ENCODE peak calls at places on chromosome 7, in four cellular contexts. F is H9, J is H1, K is mesenchymal stem cell. N is an unnamed sample.
A peak's percentile ranks its signal among the peaks of the same experiment; 100 is the strongest.

GRCh38 chr7:66296555-66296954 is 91.4 kb downstream of the TPST1 start:
- DNase-seq in F (no peak), J (no peak), K (no peak), N (no peak)

GRCh38 chr7:32587431-32587948 is 92.2 kb downstream of the AVL9 start:
- DNase-seq in F (no peak), J (no peak), K (peak; percentile 95), N (no peak)

GRCh38 chr7:7567898-7568531 is 1.3 kb downstream of the MIOS start:
- DNase-seq in F (no peak), J (no peak), K (no peak), N (no peak)

GRCh38 chr7:128775744-128776474 is at the start of gene OPN1SW:
- DNase-seq in F (no peak), J (no peak), K (no peak), N (no peak)

GRCh38 chr7:25835191-25835590 is 316.8 kb upstream of the NFE2L3 start:
- DNase-seq in F (no peak), J (no peak), K (peak; percentile 36), N (no peak)

GRCh38 chr7:137399827-137400823 is 56.6 kb upstream of the PTN start:
- DNase-seq in F (no peak), J (no peak), K (peak; percentile 59), N (no peak)

GRCh38 chr7:151013728-151014497 is 10.4 kb downstream of the ATG9B start:
- DNase-seq in F (peak; percentile 97), J (peak; percentile 70), K (no peak), N (peak; percentile 88)

GRCh38 chr7:33155811-33156210 is 26.4 kb downstream of the BBS9 start:
- DNase-seq in F (no peak), J (no peak), K (peak; percentile 81), N (no peak)

GRCh38 chr7:80240265-80241025 is 105.8 kb downstream of the GNAI1 start:
- DNase-seq in F (no peak), J (no peak), K (peak; percentile 71), N (no peak)

GRCh38 chr7:4882169-4882741 is 1.3 kb downstream of the RADIL start:
- DNase-seq in F (peak; percentile 71), J (no peak), K (peak; percentile 63), N (peak; percentile 45)

GRCh38 chr7:98395951-98396350 is 4.9 kb downstream of the BAIAP2L1 start:
- DNase-seq in F (no peak), J (no peak), K (no peak), N (no peak)

GRCh38 chr7:64463636-64464375 is 99.1 kb downstream of the ZNF680 start:
- DNase-seq in F (no peak), J (no peak), K (no peak), N (no peak)

GRCh38 chr7:148701414-148701813 is 2.7 kb downstream of the CUL1 start:
- DNase-seq in F (no peak), J (no peak), K (peak; percentile 55), N (no peak)

GRCh38 chr7:120986665-120987064 is 1.8 kb upstream of the CPED1 start:
- DNase-seq in F (no peak), J (no peak), K (no peak), N (no peak)

GRCh38 chr7:30146127-30146612 is 11.4 kb downstream of the MTURN start:
- DNase-seq in F (no peak), J (no peak), K (peak; percentile 25), N (no peak)

GRCh38 chr7:22333680-22334141 is 23.2 kb downstream of the RAPGEF5 start:
- DNase-seq in F (no peak), J (no peak), K (no peak), N (no peak)

GRCh38 chr7:6576024-6576866 is 1.0 kb upstream of the ZDHHC4 start:
- DNase-seq in F (peak; percentile 69), J (no peak), K (no peak), N (no peak)

GRCh38 chr7:142637240-142637639 is 112.0 kb upstream of the PRSS1 start:
- DNase-seq in F (no peak), J (no peak), K (no peak), N (no peak)

GRCh38 chr7:80134105-80134535 is 511 bp upstream of the GNAI1 start:
- DNase-seq in F (peak; percentile 62), J (no peak), K (no peak), N (no peak)

GRCh38 chr7:153170287-153170686 is 410.7 kb downstream of the ACTR3B start:
- DNase-seq in F (no peak), J (no peak), K (no peak), N (no peak)

GRCh38 chr7:65975814-65976445 is 6.1 kb downstream of the GUSB start:
- DNase-seq in F (peak; percentile 30), J (no peak), K (no peak), N (no peak)

GRCh38 chr7:125358551-125359167 is 429.0 kb upstream of the POT1 start:
- DNase-seq in F (no peak), J (no peak), K (peak; percentile 79), N (no peak)

GRCh38 chr7:40493609-40494041 is 358.8 kb downstream of the SUGCT start:
- DNase-seq in F (no peak), J (no peak), K (no peak), N (no peak)

GRCh38 chr7:137931823-137932222 is 70.1 kb downstream of the CREB3L2 start:
- DNase-seq in F (no peak), J (no peak), K (no peak), N (no peak)

GRCh38 chr7:78139335-78139734 is 340.8 kb downstream of the PHTF2 start:
- DNase-seq in F (no peak), J (no peak), K (peak; percentile 89), N (no peak)

GRCh38 chr7:151076863-151077704 is 3.5 kb downstream of the FASTK start:
- DNase-seq in F (peak; percentile 81), J (no peak), K (peak; percentile 28), N (no peak)

GRCh38 chr7:95476904-95477594 is 8.7 kb upstream of the ASB4 start:
- DNase-seq in F (no peak), J (no peak), K (peak; percentile 76), N (peak; percentile 58)

GRCh38 chr7:122738937-122739336 is 36.2 kb upstream of the RNF148 start:
- DNase-seq in F (no peak), J (no peak), K (no peak), N (no peak)

GRCh38 chr7:131488361-131488760 is 68.1 kb downstream of the PODXL start:
- DNase-seq in F (no peak), J (no peak), K (no peak), N (no peak)

GRCh38 chr7:137962875-137963507 is 38.9 kb downstream of the CREB3L2 start:
- DNase-seq in F (no peak), J (no peak), K (no peak), N (no peak)

GRCh38 chr7:120402368-120402767 is 129.4 kb downstream of the KCND2 start:
- DNase-seq in F (no peak), J (no peak), K (no peak), N (no peak)

DNA sequence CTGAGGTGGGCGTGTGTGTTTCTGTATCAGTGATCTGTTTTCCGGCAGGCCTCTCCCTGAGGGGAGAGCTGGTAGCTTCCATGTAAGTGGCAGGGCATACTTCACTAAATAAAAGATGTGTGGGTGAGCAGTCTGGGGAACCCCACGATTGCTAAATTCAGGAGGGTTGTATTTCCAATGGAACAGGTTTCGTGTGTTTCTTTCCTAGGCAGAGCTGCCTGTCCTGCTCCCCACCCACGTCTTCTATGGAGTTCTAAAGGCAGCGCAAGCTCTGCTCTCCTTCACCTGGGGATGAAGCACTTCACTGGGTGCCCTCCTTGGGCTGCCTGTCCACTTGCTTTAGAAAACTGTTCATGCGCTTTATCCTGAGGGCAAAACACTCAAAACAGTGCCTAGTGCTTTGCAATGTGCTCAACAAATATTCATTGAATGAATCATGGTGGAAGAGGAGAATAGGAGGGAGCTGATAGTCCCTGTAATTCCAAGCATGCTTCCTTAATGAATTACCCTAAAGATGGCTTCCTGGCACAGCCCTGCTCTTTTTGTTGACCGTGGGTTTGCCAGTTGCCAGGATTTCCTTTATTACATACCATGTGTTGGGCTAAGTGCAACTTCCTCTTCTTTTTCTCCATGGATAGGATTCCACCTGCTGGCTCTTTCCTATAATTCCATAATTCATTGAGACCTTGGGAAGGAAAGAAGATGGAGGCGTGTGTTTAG is 50.6 kb upstream of the SRPK2 start:
- DNase-seq in F (no peak), J (no peak), K (peak; percentile 51), N (no peak)
- H4K8ac ChIP-seq in F (no peak overlapping the region), J (no peak overlapping the region), K (no peak overlapping the region), N (no peak overlapping the region)

DNA sequence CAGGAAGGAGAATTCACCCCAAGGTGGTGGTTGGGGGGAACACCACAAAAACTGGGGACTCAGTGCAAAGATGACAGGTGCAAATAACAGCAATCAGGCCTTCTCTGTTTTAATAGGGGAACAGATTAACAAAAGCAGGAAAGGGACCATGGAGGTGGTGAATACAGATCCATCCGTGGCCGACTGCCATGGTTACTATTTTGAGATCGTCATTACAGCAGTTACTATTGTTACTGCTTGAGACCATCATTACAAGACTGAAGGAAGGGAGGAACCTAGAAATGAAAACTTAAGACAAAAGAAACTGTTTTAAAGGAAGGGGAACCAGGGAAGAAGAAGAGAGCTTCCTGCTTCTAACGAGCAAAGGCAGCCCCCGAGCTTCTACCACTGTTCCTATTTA is 216.5 kb downstream of the CHCHD3 start:
- DNase-seq in F (no peak), J (no peak), K (no peak), N (no peak)
- H2BK12ac ChIP-seq in F (no peak overlapping the region), J (no peak overlapping the region), K (no peak overlapping the region), N (no peak overlapping the region)

DNA sequence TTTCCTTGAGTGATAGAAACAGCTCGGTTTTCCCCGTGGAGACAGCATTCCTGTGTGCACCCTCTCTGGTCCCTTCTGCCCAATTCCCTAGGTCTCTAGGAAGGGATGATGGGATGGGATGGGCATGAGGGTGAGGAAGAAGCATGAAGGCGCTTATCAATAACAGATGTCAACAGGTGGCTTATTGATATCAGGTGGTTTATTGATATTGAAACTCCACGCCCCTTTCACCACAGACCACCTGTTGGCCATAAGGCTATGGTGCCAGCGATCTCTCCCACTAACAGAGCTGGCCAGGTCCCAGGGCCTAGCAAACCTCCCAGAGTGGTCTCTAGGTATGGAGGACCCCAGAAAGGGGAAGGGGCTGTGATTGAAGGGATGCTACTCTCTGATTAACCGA is 7.9 kb downstream of the MOSPD3 start:
- DNase-seq in F (no peak), J (no peak), K (no peak), N (no peak)
- H2BK15ac ChIP-seq in F (no peak overlapping the region), J (no peak overlapping the region), K (no peak overlapping the region), N (no peak overlapping the region)

GRCh38 chr7:36119005-36119711 is 33.9 kb upstream of the EEPD1 start:
- DNase-seq in F (no peak), J (no peak), K (peak; percentile 92), N (no peak)

GRCh38 chr7:36118344-36118743 is 34.7 kb upstream of the EEPD1 start:
- DNase-seq in F (no peak), J (no peak), K (no peak), N (no peak)

GRCh38 chr7:36115448-36116321 is 37.4 kb upstream of the EEPD1 start:
- DNase-seq in F (no peak), J (no peak), K (peak; percentile 94), N (no peak)

GRCh38 chr7:36116347-36117200 is 36.5 kb upstream of the EEPD1 start:
- DNase-seq in F (no peak), J (no peak), K (no peak), N (no peak)

DNA sequence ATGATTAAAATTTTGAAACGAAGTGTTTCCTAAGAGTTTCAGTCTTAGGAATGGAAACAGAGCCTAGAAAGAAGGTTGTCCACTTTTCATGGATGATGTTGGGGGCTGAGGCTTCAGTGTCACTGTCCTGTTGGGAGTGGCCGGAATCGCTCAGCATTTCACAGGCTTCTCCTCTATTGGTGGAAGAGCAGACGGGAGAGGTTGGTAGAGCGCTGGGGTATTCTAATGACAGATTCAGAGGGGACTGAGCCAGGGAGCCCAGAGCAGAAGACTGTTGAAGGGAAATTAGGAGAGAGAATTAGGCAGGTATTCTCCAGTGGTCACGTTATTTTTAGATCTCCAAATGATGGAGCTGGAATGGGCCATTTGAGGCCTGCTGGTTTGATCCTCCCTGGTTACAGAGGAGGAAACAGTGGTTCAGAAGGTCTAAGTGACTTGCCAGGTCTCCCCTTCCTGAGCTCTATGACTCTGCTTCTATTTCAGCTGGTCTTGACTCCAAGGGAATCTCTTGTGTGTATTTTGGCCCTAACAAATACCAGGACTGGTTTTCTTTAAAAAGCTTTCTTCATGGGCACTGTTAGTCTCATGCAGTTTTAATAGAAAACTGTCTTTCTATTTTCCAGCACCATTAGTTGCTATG is 35.7 kb upstream of the EEPD1 start:
- DNase-seq in F (no peak), J (no peak), K (no peak), N (no peak)
- H4K8ac ChIP-seq in F (no peak overlapping the region), J (no peak overlapping the region), K (no peak overlapping the region), N (no peak overlapping the region)